ENCODE peak calls at places on chromosomes 1 and 21, in seven cellular contexts. D is GM06990, J is pancreas, K is cardiac muscle cell, T is AG10803, M is DND-41, V is AG09309. Q is an unnamed sample.

GRCh38 chr1:222053790-222054294 is 312.0 kb upstream of the DUSP10 start:
- DNase-seq in V (no peak), T (no peak), J (no peak), M (no peak), K (no peak), D (no peak), Q (no peak)

GRCh38 chr1:39262802-39263201 is 58.3 kb downstream of the MACF1 start:
- DNase-seq in J (no peak), T (peak; percentile 6), M (no peak), V (no peak), K (peak; percentile 12), D (no peak), Q (no peak)

GRCh38 chr1:53048960-53049573 is 12.9 kb upstream of the PODN start:
- DNase-seq in D (no peak), T (no peak), J (no peak), K (no peak), M (no peak), V (no peak), Q (no peak)

GRCh38 chr1:162147760-162148159 is 78.3 kb downstream of the NOS1AP start:
- DNase-seq in D (no peak), M (no peak), T (no peak), V (no peak), J (no peak), K (no peak), Q (no peak)

GRCh38 chr1:87100271-87100670 is 185.8 kb downstream of the HS2ST1 start:
- DNase-seq in V (no peak), D (no peak), T (no peak), K (no peak), J (no peak), M (no peak), Q (no peak)

GRCh38 chr1:1758692-1759455 is 19.4 kb downstream of the NADK start:
- DNase-seq in K (no peak), T (no peak), M (no peak), V (no peak), D (no peak), J (peak; percentile 96), Q (no peak)

GRCh38 chr1:98221926-98222325 is 301.1 kb upstream of the DPYD start:
- DNase-seq in D (no peak), J (no peak), K (peak; percentile 64), T (no peak), V (no peak), M (peak; percentile 10), Q (peak; percentile 65)

GRCh38 chr1:192697771-192698170 is 61.8 kb downstream of the RGS13 start:
- DNase-seq in D (no peak), K (no peak), M (no peak), J (no peak), V (no peak), T (no peak), Q (no peak)

GRCh38 chr1:225897595-225898514 is 8.9 kb upstream of the LEFTY1 start:
- DNase-seq in T (no peak), K (no peak), V (no peak), M (no peak), J (no peak), D (no peak), Q (no peak)

GRCh38 chr21:24781146-24781545 is 826.1 kb downstream of the MRPL39 start:
- DNase-seq in T (no peak), D (no peak), K (no peak), M (no peak), V (no peak), J (no peak), Q (no peak)

GRCh38 chr1:64598100-64598571 is 128.2 kb downstream of the CACHD1 start:
- DNase-seq in J (no peak), V (peak; percentile 64), D (no peak), K (peak; percentile 44), M (no peak), T (peak; percentile 86), Q (no peak)

GRCh38 chr21:20551939-20552338 is 446.3 kb upstream of the NCAM2 start:
- DNase-seq in T (no peak), M (no peak), J (no peak), K (no peak), V (no peak), D (no peak), Q (no peak)

GRCh38 chr21:44285547-44285992 is at the start of gene AIRE:
- DNase-seq in V (no peak), J (peak; percentile 60), M (no peak), K (no peak), T (peak; percentile 19), D (peak; percentile 6), Q (no peak)

GRCh38 chr1:245715970-245716369 is 561.2 kb downstream of the KIF26B start:
- DNase-seq in D (no peak), V (peak; percentile 75), M (no peak), J (no peak), K (peak; percentile 76), T (peak; percentile 87), Q (peak; percentile 94)

GRCh38 chr1:22048351-22049192 is 3.9 kb upstream of the CDC42 start:
- DNase-seq in K (peak; percentile 44), D (no peak), M (no peak), J (no peak), T (peak; percentile 40), V (no peak), Q (peak; percentile 39)

GRCh38 chr1:210438928-210439841 is 110.5 kb downstream of the HHAT start:
- DNase-seq in V (peak; percentile 97), T (peak; percentile 100), K (peak; percentile 16), M (no peak), D (no peak), J (no peak), Q (peak; percentile 13)
- H3K4me3 ChIP-seq in V (no peak overlapping the region), T (no peak overlapping the region), K (no peak overlapping the region), M (no peak overlapping the region), D (no peak overlapping the region), J (no peak overlapping the region), Q (no peak overlapping the region)

GRCh38 chr1:3638027-3638426 is 11.9 kb downstream of the WRAP73 start:
- DNase-seq in D (no peak), M (no peak), J (no peak), T (no peak), K (no peak), V (no peak), Q (no peak)

GRCh38 chr1:3633344-3634058 is 8.7 kb downstream of the TPRG1L start:
- DNase-seq in D (no peak), V (no peak), T (no peak), M (no peak), K (no peak), J (no peak), Q (no peak)

GRCh38 chr1:3634059-3634800 is 9.4 kb downstream of the TPRG1L start:
- DNase-seq in D (no peak), J (no peak), T (no peak), M (no peak), K (no peak), V (no peak), Q (no peak)

GRCh38 chr1:3636531-3636930 is 11.7 kb downstream of the TPRG1L start:
- DNase-seq in M (no peak), V (no peak), T (no peak), D (no peak), K (no peak), J (no peak), Q (no peak)

DNA sequence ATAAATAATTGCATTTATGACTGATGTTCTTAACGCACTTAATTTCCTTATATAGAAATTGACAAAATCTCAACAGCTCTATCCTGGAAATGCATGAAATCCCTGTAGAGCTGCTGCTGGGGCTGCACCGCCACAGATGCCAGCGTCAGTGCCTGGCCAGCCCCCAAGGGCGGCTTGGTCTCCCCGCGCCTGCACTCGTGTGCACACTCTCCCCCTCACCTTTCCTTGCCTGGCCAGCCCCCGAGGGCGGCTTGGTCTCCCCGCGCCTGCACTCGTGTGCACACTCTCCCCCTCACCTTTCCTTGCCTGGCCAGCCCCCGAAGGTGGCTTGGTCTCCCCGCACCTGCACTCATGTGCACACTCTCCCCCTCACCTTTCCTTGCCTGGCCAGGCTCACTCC is 11.3 kb downstream of the TPRG1L start:
- DNase-seq in D (no peak), K (no peak), T (no peak), V (no peak), M (no peak), J (no peak), Q (no peak)
- TF ChIP-seq CTCF in D (no peak), K (no peak), T (no peak), V (no peak), M (no peak), J (no peak), Q (no peak)

GRCh38 chr1:159853417-159853816 is 9.0 kb downstream of the VSIG8 start:
- DNase-seq in K (no peak), J (no peak), D (no peak), V (no peak), M (no peak), T (peak; percentile 74), Q (peak; percentile 35)
- H3K4me3 ChIP-seq in K (no peak overlapping the region), J (no peak overlapping the region), D (no peak overlapping the region), V (no peak overlapping the region), M (no peak overlapping the region), T (peak overlapping the region; percentile 74), Q (peak overlapping the region; percentile 69)

GRCh38 chr1:36225298-36225899 is 1.2 kb downstream of the THRAP3 start:
- DNase-seq in V (no peak), T (no peak), D (no peak), K (no peak), J (no peak), M (no peak), Q (no peak)

GRCh38 chr1:36223373-36223995 is 759 bp upstream of the THRAP3 start:
- DNase-seq in D (peak; percentile 48), T (peak; percentile 69), M (peak; percentile 52), K (peak; percentile 72), V (peak; percentile 52), J (no peak), Q (peak; percentile 71)

GRCh38 chr1:36222481-36223372 is 1.5 kb upstream of the THRAP3 start:
- DNase-seq in D (no peak), V (no peak), K (no peak), T (peak; percentile 22), J (no peak), M (no peak), Q (no peak)

GRCh38 chr1:36223996-36224536 is at the start of gene THRAP3:
- DNase-seq in V (peak; percentile 97), K (peak; percentile 100), J (peak; percentile 99), T (peak; percentile 99), M (peak; percentile 100), D (peak; percentile 100), Q (peak; percentile 99)

GRCh38 chr1:36224537-36225297 is 474 bp downstream of the THRAP3 start:
- DNase-seq in D (no peak), V (peak; percentile 40), J (peak; percentile 90), M (no peak), T (peak; percentile 89), K (peak; percentile 91), Q (peak; percentile 86)
- TF ChIP-seq CTCF in D (no peak), V (peak; percentile 40), J (no peak), M (peak; percentile 51), T (peak; percentile 60), K (peak; percentile 45), Q (peak; percentile 52)

GRCh38 chr1:31238986-31239613 is 587 bp downstream of the NKAIN1 start:
- DNase-seq in T (peak; percentile 7), D (no peak), K (no peak), M (no peak), V (no peak), J (peak; percentile 58), Q (no peak)
- H3K4me3 ChIP-seq in T (peak overlapping the region; percentile 17), D (peak overlapping the region; percentile 31), K (peak overlapping the region; percentile 45), M (no peak overlapping the region), V (peak overlapping the region; percentile 24), J (no peak overlapping the region), Q (peak overlapping the region; percentile 37)

GRCh38 chr1:16032388-16033100 is 10.7 kb downstream of the CLCNKA start:
- DNase-seq in T (peak; percentile 84), J (peak; percentile 92), D (peak; percentile 66), V (peak; percentile 35), M (peak; percentile 48), K (peak; percentile 90), Q (peak; percentile 89)
- TF ChIP-seq CTCF in T (peak; percentile 85), J (peak; percentile 98), D (peak; percentile 93), V (peak; percentile 98), M (peak; percentile 56), K (peak; percentile 96), Q (peak; percentile 100)

Q was measured in fibroblast of the aortic adventitia.